ENCODE peak calls at places on chromosome 10, in five cellular contexts. U is GM03348; G is activated T-cell treated with anti-CD3 and anti-CD28 coated beads, Interleukin-2, amount 50 U/mL, for 48 hours; J is stimulated activated CD8-positive, alpha-beta memory T cell treated with anti-CD3 and anti-CD28 coated beads, Interleukin-7, amount 100 ng/mL, for 48 hours; I is GM12865. E is an unnamed sample.

GRCh38 chr10:24952146-24952700 is at the start of gene PRTFDC1:
- DNase-seq in U (peak; percentile 58), G (peak; percentile 48), J (no peak), I (peak; percentile 21), E (no peak)

GRCh38 chr10:125152646-125153368 is 7.6 kb downstream of the CTBP2 start:
- DNase-seq in U (peak; percentile 37), G (no peak), J (no peak), I (no peak), E (no peak)

GRCh38 chr10:99941942-99942835 is 67.6 kb downstream of the DNMBP start:
- DNase-seq in U (no peak), G (no peak), J (no peak), I (no peak), E (no peak)

GRCh38 chr10:129642427-129642826 is 175.4 kb downstream of the MGMT start:
- DNase-seq in U (no peak), G (no peak), J (no peak), I (no peak), E (no peak)

GRCh38 chr10:92848441-92849233 is at the start of gene EXOC6:
- DNase-seq in U (peak; percentile 96), G (peak; percentile 90), J (peak; percentile 59), I (peak; percentile 94), E (peak; percentile 79)

GRCh38 chr10:12455774-12456173 is 106.4 kb downstream of the CAMK1D start:
- DNase-seq in U (no peak), G (no peak), J (no peak), I (no peak), E (no peak)

GRCh38 chr10:104331208-104331838 is 6.9 kb downstream of the ITPRIP start:
- DNase-seq in U (no peak), G (no peak), J (no peak), I (no peak), E (peak; percentile 22)

GRCh38 chr10:76302936-76303656 is 871.7 kb downstream of the LRMDA start:
- DNase-seq in U (no peak), G (no peak), J (no peak), I (no peak), E (no peak)

GRCh38 chr10:69269761-69270160 is 8.5 kb upstream of the HK1 start:
- DNase-seq in U (peak; percentile 46), G (no peak), J (no peak), I (no peak), E (no peak)

GRCh38 chr10:71397340-71398212 is 856 bp downstream of the CDH23 start:
- DNase-seq in U (no peak), G (peak; percentile 30), J (no peak), I (no peak), E (no peak)

GRCh38 chr10:84296071-84296981 is 32.1 kb upstream of the CCSER2 start:
- DNase-seq in U (no peak), G (no peak), J (no peak), I (no peak), E (no peak)

GRCh38 chr10:52539463-52539862 is 225.4 kb downstream of the DKK1 start:
- DNase-seq in U (no peak), G (no peak), J (no peak), I (no peak), E (no peak)

GRCh38 chr10:125006921-125007391 is 65.0 kb downstream of the ZRANB1 start:
- DNase-seq in U (peak; percentile 77), G (no peak), J (no peak), I (no peak), E (no peak)

GRCh38 chr10:82757907-82758306 is 882.9 kb downstream of the NRG3 start:
- DNase-seq in U (no peak), G (no peak), J (no peak), I (no peak), E (no peak)

GRCh38 chr10:21379143-21379542 is 146.3 kb downstream of the SKIDA1 start:
- DNase-seq in U (no peak), G (no peak), J (no peak), I (peak; percentile 30), E (no peak)

GRCh38 chr10:102284531-102284930 is 39.2 kb downstream of the GBF1 start:
- DNase-seq in U (no peak), G (no peak), J (no peak), I (no peak), E (no peak)

GRCh38 chr10:14635049-14635710 is 139.5 kb downstream of the FAM107B start:
- DNase-seq in U (no peak), G (no peak), J (no peak), I (no peak), E (no peak)

GRCh38 chr10:102753724-102754123 is 10.0 kb downstream of the WBP1L start:
- DNase-seq in U (peak; percentile 56), G (no peak), J (no peak), I (no peak), E (no peak)

GRCh38 chr10:127872011-127872741 is 20.6 kb downstream of the CLRN3 start:
- DNase-seq in U (no peak), G (no peak), J (no peak), I (no peak), E (no peak)

GRCh38 chr10:118793545-118793944 is 38.8 kb upstream of the CACUL1 start:
- DNase-seq in U (no peak), G (no peak), J (no peak), I (no peak), E (peak; percentile 80)

GRCh38 chr10:123146013-123146891 is 1.7 kb upstream of the HMX2 start:
- DNase-seq in U (no peak), G (peak; percentile 45), J (no peak), I (no peak), E (no peak)

GRCh38 chr10:30791197-30791611 is 161.7 kb upstream of the LYZL2 start:
- DNase-seq in U (no peak), G (no peak), J (no peak), I (no peak), E (no peak)

GRCh38 chr10:75150656-75151055 is 39.2 kb downstream of the SAMD8 start:
- DNase-seq in U (no peak), G (no peak), J (no peak), I (no peak), E (no peak)

GRCh38 chr10:114173680-114174461 is at the start of gene CCDC186:
- DNase-seq in U (peak; percentile 97), G (peak; percentile 98), J (peak; percentile 91), I (peak; percentile 97), E (peak; percentile 95)

GRCh38 chr10:79127151-79127961 is 58.6 kb downstream of the ZMIZ1 start:
- DNase-seq in U (peak; percentile 61), G (no peak), J (no peak), I (no peak), E (peak; percentile 79)

GRCh38 chr10:49831352-49832040 is 69.4 kb upstream of the OGDHL start:
- DNase-seq in U (peak; percentile 13), G (no peak), J (no peak), I (no peak), E (no peak)

GRCh38 chr10:32413513-32413912 is 32.4 kb upstream of the CCDC7 start:
- DNase-seq in U (peak; percentile 77), G (peak; percentile 71), J (peak; percentile 14), I (peak; percentile 37), E (no peak)

GRCh38 chr10:69895759-69896158 is 94.1 kb downstream of the COL13A1 start:
- DNase-seq in U (peak; percentile 93), G (no peak), J (no peak), I (no peak), E (no peak)

GRCh38 chr10:77442790-77443189 is 194.8 kb downstream of the KCNMA1 start:
- DNase-seq in U (no peak), G (no peak), J (no peak), I (no peak), E (no peak)

GRCh38 chr10:89147256-89147655 is 59.9 kb downstream of the CH25H start:
- DNase-seq in U (peak; percentile 70), G (no peak), J (no peak), I (no peak), E (no peak)

GRCh38 chr10:6912929-6913328 is 332.9 kb upstream of the PRKCQ start:
- DNase-seq in U (no peak), G (no peak), J (no peak), I (peak; percentile 7), E (no peak)

GRCh38 chr10:57657164-57657765 is 610.4 kb downstream of the IPMK start:
- DNase-seq in U (peak; percentile 39), G (peak; percentile 28), J (no peak), I (peak; percentile 78), E (no peak)

GRCh38 chr10:11849272-11849671 is 26.1 kb downstream of the PROSER2 start:
- DNase-seq in U (no peak), G (no peak), J (no peak), I (no peak), E (no peak)

GRCh38 chr10:69792361-69792760 is 9.3 kb upstream of the COL13A1 start:
- DNase-seq in U (no peak), G (no peak), J (no peak), I (no peak), E (no peak)

GRCh38 chr10:52801951-52802350 is 29.4 kb upstream of the MBL2 start:
- DNase-seq in U (no peak), G (no peak), J (no peak), I (no peak), E (no peak)

GRCh38 chr10:132538790-132539421 is 1.3 kb downstream of the INPP5A start:
- DNase-seq in U (no peak), G (no peak), J (no peak), I (no peak), E (peak; percentile 42)